ENCODE peak calls at places on chromosomes 3 and 15, in ten cellular contexts. B is activated naive CD8-positive, alpha-beta T cell treated with anti-CD3 and anti-CD28 coated beads, Interleukin-2, amount 50 U/mL, for 24 hours; G is heart right ventricle; P is mucosa of descending colon; W is stimulated activated effector memory CD8-positive, alpha-beta T cell treated with anti-CD3 and anti-CD28 coated beads, Interleukin-12 subunit alpha, Interleukin-12 subunit beta, amount 100 ng/mL, for 72 hours; K is gastrocnemius medialis; Y is stimulated activated naive B cell treated with anti-CD40 and anti-IgM and Interleukin-4, amounts not matched to agents 10 μg/mL and 1 μg/mL and 100 μg/mL, for 72 hours; Z is CD4-positive, CD25-positive, alpha-beta regulatory T cell; O is activated naive CD4-positive, alpha-beta T cell treated with anti-CD3 and anti-CD28 coated beads, Interleukin-2, amount 50 U/mL, for 72 hours; I is body of pancreas. C is an unnamed sample.

GRCh38 chr3:185631108-185631507 is 45.0 kb downstream of the SENP2 start:
- ATAC-seq in B (no peak), Z (no peak), Y (no peak), I (no peak), W (no peak), P (peak), K (no peak), G (no peak), O (no peak), C (no peak)

GRCh38 chr3:196889844-196890243 is 22.1 kb downstream of the SENP5 start:
- ATAC-seq in W (no peak), Y (no peak), Z (no peak), G (peak), K (peak), B (no peak), P (no peak), I (no peak), O (no peak), C (no peak)

GRCh38 chr15:68335655-68336054 is 58.1 kb downstream of the FEM1B start:
- ATAC-seq in P (no peak), B (no peak), W (no peak), K (no peak), G (peak), O (no peak), Y (no peak), I (peak), Z (no peak), C (no peak)

GRCh38 chr3:162195147-162195546 is 698.5 kb downstream of the OTOL1 start:
- ATAC-seq in I (no peak), Y (no peak), K (peak), O (no peak), B (no peak), Z (no peak), G (peak), P (no peak), W (no peak), C (no peak)

GRCh38 chr3:190073264-190073663 is 47.4 kb downstream of the P3H2 start:
- ATAC-seq in O (no peak), Z (no peak), K (no peak), W (no peak), Y (no peak), P (peak), I (no peak), G (peak), B (no peak), C (no peak)

GRCh38 chr3:169515132-169515531 is 148.4 kb downstream of the MECOM start:
- ATAC-seq in G (no peak), I (no peak), Y (no peak), B (no peak), W (no peak), K (no peak), P (no peak), Z (no peak), O (no peak), C (no peak)

GRCh38 chr3:123807820-123808219 is 76.3 kb downstream of the MYLK start:
- ATAC-seq in W (no peak), G (peak), B (no peak), I (peak), Z (no peak), O (no peak), P (peak), K (no peak), Y (no peak), C (no peak)

GRCh38 chr3:48222616-48223513 is at the start of gene CAMP:
- ATAC-seq in K (no peak), O (no peak), W (no peak), B (no peak), P (peak), Y (peak), G (peak), I (no peak), Z (peak), C (no peak)

C was measured in activated T-helper 17 cell treated with anti-CD3 and anti-CD28 coated beads, Interleukin-2, amount 50 U/mL, for 72 hours.